ENCODE peak calls at places on chromosome 14, in four cellular contexts. E, N, H and U are unnamed samples.

GRCh38 chr14:59281613-59282012 is 93.1 kb downstream of the DAAM1 start:
- DNase-seq in E (no peak), N (no peak), H (no peak), U (no peak)

GRCh38 chr14:64040044-64040443 is 187.2 kb downstream of the SYNE2 start:
- DNase-seq in E (no peak), N (no peak), H (no peak), U (no peak)

GRCh38 chr14:65062096-65063075 is 39.9 kb downstream of the MAX start:
- DNase-seq in E (no peak), N (no peak), H (no peak), U (no peak)

GRCh38 chr14:81247271-81247766 is 26.6 kb upstream of the GTF2A1 start:
- DNase-seq in E (no peak), N (no peak), H (no peak), U (no peak)

GRCh38 chr14:91890291-91890749 is 23.0 kb upstream of the TC2N start:
- DNase-seq in E (no peak), N (no peak), H (no peak), U (no peak)

GRCh38 chr14:71365305-71365865 is 458.1 kb downstream of the PCNX1 start:
- DNase-seq in E (no peak), N (no peak), H (no peak), U (no peak)

GRCh38 chr14:74573421-74574091 is 38.5 kb downstream of the LTBP2 start:
- DNase-seq in E (no peak), N (no peak), H (no peak), U (no peak)

GRCh38 chr14:100634026-100634425 is 46.8 kb upstream of the BEGAIN start:
- DNase-seq in E (no peak), N (no peak), H (no peak), U (no peak)

GRCh38 chr14:67335781-67336180 is 23.8 kb downstream of the ATP6V1D start:
- DNase-seq in E (no peak), N (no peak), H (no peak), U (no peak)

GRCh38 chr14:77045570-77045890 is 17.0 kb upstream of the IRF2BPL start:
- DNase-seq in E (no peak), N (no peak), H (no peak), U (no peak)

GRCh38 chr14:70358631-70359030 is 852 bp downstream of the COX16 start:
- DNase-seq in E (no peak), N (no peak), H (no peak), U (no peak)

GRCh38 chr14:105028251-105028927 is 7.5 kb upstream of the CDCA4 start:
- DNase-seq in E (no peak), N (no peak), H (no peak), U (no peak)

GRCh38 chr14:90513151-90514014 is 116.6 kb downstream of the CALM1 start:
- DNase-seq in E (no peak), N (no peak), H (no peak), U (no peak)

GRCh38 chr14:92492261-92492660 is 21.3 kb upstream of the RIN3 start:
- DNase-seq in E (peak), N (no peak), H (no peak), U (no peak)

GRCh38 chr14:99943620-99944019 is 121.6 kb upstream of the EVL start:
- DNase-seq in E (no peak), N (no peak), H (no peak), U (no peak)

GRCh38 chr14:99325591-99325990 is 53.6 kb upstream of the BCL11B start:
- DNase-seq in E (peak), N (no peak), H (no peak), U (no peak)

GRCh38 chr14:62592877-62593276 is 452.4 kb downstream of the KCNH5 start:
- DNase-seq in E (no peak), N (no peak), H (no peak), U (no peak)

GRCh38 chr14:70571139-70571538 is 29.3 kb downstream of the MED6 start:
- DNase-seq in E (no peak), N (no peak), H (no peak), U (no peak)

GRCh38 chr14:100879194-100879593 is 24.3 kb downstream of the RTL1 start:
- DNase-seq in E (no peak), N (no peak), H (no peak), U (no peak)

GRCh38 chr14:101808894-101809670 is 47.6 kb downstream of the PPP2R5C start:
- DNase-seq in E (no peak), N (no peak), H (no peak), U (no peak)

GRCh38 chr14:89915114-89915878 is 39.2 kb downstream of the EFCAB11 start:
- DNase-seq in E (peak), N (peak), H (peak), U (peak)

GRCh38 chr14:103628684-103629502 is at the start of gene KLC1:
- DNase-seq in E (peak), N (peak), H (no peak), U (peak)
- TF ChIP-seq POLR2A in E (peak), N (peak), H (peak), U (peak)

GRCh38 chr14:73176673-73177072 is 40.4 kb downstream of the PSEN1 start:
- DNase-seq in E (no peak), N (no peak), H (no peak), U (no peak)

GRCh38 chr14:73180385-73180805 is 44.1 kb downstream of the PSEN1 start:
- DNase-seq in E (no peak), N (no peak), H (no peak), U (no peak)
- TF ChIP-seq POLR2AphosphoS5 in E (no peak), N (no peak), H (no peak), U (no peak)

GRCh38 chr14:69059658-69060648 is 80.9 kb upstream of the ACTN1 start:
- DNase-seq in E (no peak), N (no peak), H (no peak), U (no peak)
- TF ChIP-seq POLR2A in E (no peak), N (no peak), H (no peak), U (no peak)

DNA sequence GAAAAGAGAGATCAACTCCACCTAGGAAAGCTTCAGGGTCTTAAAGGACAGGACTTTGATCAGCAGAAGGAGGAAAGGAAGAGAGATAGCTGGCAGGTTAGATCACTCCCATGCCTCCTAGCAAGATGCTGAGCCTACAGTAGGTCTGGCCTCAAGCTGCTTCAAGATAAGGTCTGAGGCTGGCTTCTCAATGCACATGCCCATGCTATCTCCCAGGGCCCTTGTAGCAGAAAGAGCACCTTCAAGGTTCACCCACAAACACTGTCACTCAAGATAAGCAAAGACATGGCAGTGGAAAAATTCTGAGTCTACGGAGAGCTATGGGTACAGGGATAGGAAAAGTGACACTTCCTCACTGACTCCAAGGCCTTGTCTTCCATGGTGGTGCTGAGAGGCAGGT is 14.3 kb downstream of the REM2 start:
- DNase-seq in E (no peak), N (no peak), H (no peak), U (no peak)
- TF ChIP-seq POLR2AphosphoS5 in E (no peak), N (no peak), H (no peak), U (no peak)

GRCh38 chr14:95504135-95505029 is 12.1 kb downstream of the SYNE3 start:
- DNase-seq in E (no peak), N (no peak), H (no peak), U (no peak)

GRCh38 chr14:95503365-95504134 is 12.9 kb downstream of the SYNE3 start:
- DNase-seq in E (no peak), N (no peak), H (peak), U (no peak)

GRCh38 chr14:95507701-95508103 is 8.7 kb downstream of the SYNE3 start:
- DNase-seq in E (no peak), N (peak), H (no peak), U (no peak)

GRCh38 chr14:95507174-95507573 is 9.3 kb downstream of the SYNE3 start:
- DNase-seq in E (no peak), N (no peak), H (no peak), U (no peak)

DNA sequence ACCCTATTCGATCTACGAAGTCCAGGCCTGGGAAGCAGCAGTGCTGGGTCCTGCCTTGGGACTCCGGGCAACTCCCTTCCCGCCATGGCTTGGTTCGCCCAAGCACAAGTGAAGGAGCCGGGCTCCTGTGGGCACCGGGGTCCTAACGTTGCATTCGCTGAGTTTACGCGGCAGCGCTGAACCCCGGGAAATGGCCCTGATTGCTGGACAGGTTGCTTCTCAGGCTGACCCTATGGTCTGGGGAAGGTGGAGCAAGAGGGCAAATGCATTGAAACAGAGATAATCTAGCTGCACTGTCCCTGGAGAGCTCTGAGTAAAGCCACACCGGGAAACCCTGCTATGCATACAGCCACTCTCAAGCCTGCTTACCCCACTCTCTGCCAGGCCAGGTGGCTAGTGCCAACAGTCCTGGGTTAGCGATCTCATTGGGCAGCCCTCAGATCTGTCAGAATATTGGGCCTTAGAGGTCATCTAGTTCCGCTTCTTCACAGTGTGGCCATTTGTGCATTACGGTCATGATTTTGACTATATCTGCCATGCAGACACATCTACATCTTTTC is 11.3 kb downstream of the SYNE3 start:
- DNase-seq in E (no peak), N (no peak), H (no peak), U (no peak)
- TF ChIP-seq POLR2A in E (no peak), N (no peak), H (no peak), U (no peak)